ENCODE peak calls at places on chromosomes 4 and X, in five cellular contexts. M is foreskin fibroblast, J is tibial artery, U is fibroblast of the aortic adventitia, E is astrocyte. X is an unnamed sample.

GRCh38 chr4:145879598-145879997 is 59.0 kb downstream of the ZNF827 start:
- DNase-seq in M (no peak), U (peak), J (peak), E (no peak), X (no peak)

GRCh38 chr4:99341426-99341825 is 11.1 kb downstream of the ADH1C start:
- DNase-seq in J (no peak), M (no peak), U (no peak), E (no peak), X (no peak)

GRCh38 chrX:150513564-150513963 is 54.9 kb upstream of the MTM1 start:
- DNase-seq in U (no peak), M (no peak), E (no peak), J (no peak), X (no peak)

GRCh38 chrX:154040307-154040756 is 20.6 kb upstream of the IRAK1 start:
- DNase-seq in U (peak), J (peak), E (peak), M (peak), X (peak)

GRCh38 chr4:89152972-89153371 is 41.6 kb downstream of the TIGD2 start:
- DNase-seq in M (no peak), J (no peak), U (no peak), E (no peak), X (peak)

GRCh38 chr4:118682928-118683327 is 2.3 kb upstream of the METTL14 start:
- DNase-seq in E (no peak), U (peak), M (peak), J (no peak), X (no peak)

GRCh38 chrX:111445485-111445884 is 33.5 kb upstream of the DCX start:
- DNase-seq in E (peak), M (peak), U (peak), J (no peak), X (peak)

GRCh38 chrX:130716822-130717405 is 186.1 kb downstream of the ENOX2 start:
- DNase-seq in U (peak), E (peak), M (no peak), J (no peak), X (no peak)

GRCh38 chr4:78552398-78553396 is 1.1 kb downstream of the ANXA3 start:
- DNase-seq in U (no peak), M (no peak), J (no peak), E (peak), X (no peak)

GRCh38 chrX:940691-941090 is 271.8 kb downstream of the CRLF2 start:
- DNase-seq in J (no peak), U (no peak), E (no peak), M (no peak), X (no peak)

GRCh38 chr4:83011779-83012630 is 1.4 kb upstream of the LIN54 start:
- DNase-seq in J (peak), M (no peak), E (no peak), U (peak), X (peak)

GRCh38 chr4:113436360-113436759 is 325.2 kb downstream of the CAMK2D start:
- DNase-seq in E (peak), J (no peak), M (peak), U (peak), X (peak)

GRCh38 chrX:17377047-17377692 is 2.2 kb downstream of the NHS start:
- DNase-seq in E (peak), U (peak), J (peak), M (peak), X (no peak)

GRCh38 chr4:94690851-94691254 is 66.9 kb upstream of the BMPR1B start:
- DNase-seq in M (peak), E (peak), U (peak), J (no peak), X (peak)

GRCh38 chr4:40719008-40719623 is 30.6 kb upstream of the NSUN7 start:
- DNase-seq in U (peak), M (peak), J (no peak), E (peak), X (peak)

GRCh38 chrX:149950681-149951080 is 12.4 kb upstream of the EOLA2 start:
- DNase-seq in U (peak), E (peak), J (no peak), M (peak), X (peak)

GRCh38 chr4:82721819-82722423 is 76.7 kb downstream of the SCD5 start:
- DNase-seq in U (peak), J (no peak), E (peak), M (no peak), X (no peak)

GRCh38 chr4:3879681-3880594 is 113.8 kb downstream of the ADRA2C start:
- DNase-seq in E (no peak), U (no peak), M (no peak), J (no peak), X (no peak)

GRCh38 chrX:104335765-104336164 is 81.0 kb upstream of the ESX1 start:
- DNase-seq in J (no peak), E (peak), U (peak), M (peak), X (peak)

GRCh38 chrX:32116047-32116446 is 1044.2 kb upstream of the FTHL17 start:
- DNase-seq in J (no peak), E (no peak), M (no peak), U (no peak), X (peak)

GRCh38 chr4:7829687-7830580 is 109.7 kb downstream of the AFAP1 start:
- DNase-seq in E (no peak), M (no peak), J (peak), U (no peak), X (no peak)
- H3K4me3 ChIP-seq in E (no peak), M (no peak), J (no peak), U (no peak), X (no peak)

GRCh38 chrX:80285131-80285773 is 135.0 kb upstream of the TENT5D start:
- DNase-seq in E (no peak), M (no peak), J (no peak), U (peak), X (no peak)

DNA sequence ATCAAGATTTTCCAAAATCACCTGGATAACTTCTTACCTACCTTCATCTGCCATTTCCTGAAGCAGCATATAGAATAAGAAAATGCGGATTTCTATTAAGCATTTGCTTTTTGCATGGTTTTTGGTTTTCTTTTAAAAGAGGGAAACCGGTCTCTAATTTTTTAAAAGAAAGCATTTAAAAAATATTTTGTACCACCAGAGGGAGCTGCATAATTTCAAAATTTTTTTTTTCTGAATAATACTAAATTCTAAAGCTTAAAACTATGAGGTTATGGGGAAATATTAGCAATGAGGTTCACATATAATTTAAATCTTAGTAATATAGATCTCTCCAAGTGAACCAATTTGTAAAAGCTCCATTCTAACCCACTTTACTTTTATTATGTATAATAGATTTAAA is 137.7 kb upstream of the TENT5D start:
- DNase-seq in J (no peak), U (peak), E (no peak), M (no peak), X (no peak)
- TF ChIP-seq CTCF in J (no peak), U (peak), E (no peak), M (no peak), X (no peak)

GRCh38 chrX:11304829-11305228 is 11.6 kb downstream of the AMELX start:
- DNase-seq in E (no peak), J (no peak), U (no peak), M (no peak), X (no peak)
- H3K4me3 ChIP-seq in E (no peak), J (no peak), U (no peak), M (no peak), X (no peak)

GRCh38 chr4:15043226-15043625 is 40.9 kb downstream of the CPEB2 start:
- DNase-seq in J (no peak), E (no peak), M (no peak), U (no peak), X (no peak)
- TF ChIP-seq CTCF in J (no peak), E (peak), M (no peak), U (no peak), X (peak)

GRCh38 chr4:13950491-13950890 is 323.0 kb upstream of the BOD1L1 start:
- DNase-seq in J (no peak), M (no peak), E (no peak), U (no peak), X (no peak)
- H3K4me3 ChIP-seq in J (no peak), M (no peak), E (no peak), U (no peak), X (no peak)

DNA sequence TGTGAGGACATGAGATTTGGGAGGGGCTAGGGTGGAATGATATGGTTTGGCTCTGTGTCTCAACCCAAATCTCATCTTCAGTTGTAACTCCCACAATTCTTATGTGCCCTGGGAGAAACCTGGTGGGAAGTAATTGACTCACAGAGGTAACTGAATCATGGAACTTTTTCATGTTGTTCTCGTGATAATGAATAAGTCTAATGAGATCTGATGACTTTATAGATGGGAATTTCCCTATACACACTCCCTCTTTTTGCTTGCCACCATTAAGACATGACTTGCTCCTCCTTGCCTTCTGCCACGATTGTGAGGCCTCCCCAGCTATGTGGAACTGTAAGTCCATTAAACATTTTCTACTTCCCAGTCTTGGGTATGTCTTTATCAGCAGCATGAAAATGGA is 253.2 kb upstream of the GK2 start:
- DNase-seq in U (no peak), E (no peak), J (no peak), M (no peak), X (no peak)
- TF ChIP-seq CTCF in U (no peak), E (no peak), J (no peak), M (no peak), X (no peak)

GRCh38 chr4:26891054-26891453 is 30.4 kb downstream of the STIM2 start:
- DNase-seq in U (no peak), J (no peak), E (no peak), M (no peak), X (no peak)

GRCh38 chr4:26887143-26887542 is 26.5 kb downstream of the STIM2 start:
- DNase-seq in M (no peak), E (no peak), U (no peak), J (no peak), X (no peak)

GRCh38 chr4:26884486-26884988 is 23.9 kb downstream of the STIM2 start:
- DNase-seq in M (no peak), J (no peak), E (no peak), U (no peak), X (no peak)

GRCh38 chr4:26887809-26888208 is 27.2 kb downstream of the STIM2 start:
- DNase-seq in J (no peak), U (no peak), E (no peak), M (no peak), X (no peak)

GRCh38 chr4:26885912-26886274 is 25.3 kb downstream of the STIM2 start:
- DNase-seq in M (no peak), E (no peak), U (no peak), J (no peak), X (no peak)
- H3K4me3 ChIP-seq in M (no peak), E (no peak), U (no peak), J (no peak), X (no peak)

DNA sequence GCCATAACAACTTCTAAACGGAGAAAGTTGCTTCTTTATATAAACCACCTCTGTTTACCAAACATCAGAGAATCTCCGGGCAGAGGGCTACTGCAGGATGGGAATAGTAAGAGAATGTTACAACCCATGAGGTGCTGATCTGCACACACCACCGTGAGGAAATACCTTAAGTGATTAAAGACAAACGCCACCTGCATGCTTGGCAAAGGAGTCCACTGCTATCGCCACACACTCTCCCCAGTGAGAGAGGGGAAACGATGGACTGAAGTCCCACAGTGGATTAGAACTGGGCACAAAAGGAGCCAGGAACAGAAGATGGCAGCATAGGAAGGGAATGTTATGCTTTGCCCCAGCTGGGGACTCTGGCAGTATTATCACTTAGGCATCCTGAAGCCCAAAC is 15.6 kb downstream of the MAML3 start:
- DNase-seq in E (no peak), J (no peak), U (no peak), M (no peak), X (no peak)
- TF ChIP-seq CTCF in E (no peak), J (no peak), U (no peak), M (no peak), X (no peak)

GRCh38 chr4:174263445-174263736 is 20.1 kb downstream of the FBXO8 start:
- DNase-seq in E (no peak), M (no peak), U (no peak), J (no peak), X (no peak)
- H3K4me3 ChIP-seq in E (no peak), M (no peak), U (no peak), J (no peak), X (no peak)

X was measured in brain microvascular endothelial cell.